ENCODE peak calls at places on chromosome 9, in seven cellular contexts. X is tibial artery, J is mammary epithelial cell, C is endothelial cell of umbilical vein, H is fibroblast of lung, N is psoas muscle, Y is cardiac muscle cell. V is an unnamed sample.
A peak's percentile ranks its signal among the peaks of the same experiment; 100 is the strongest.

GRCh38 chr9:81661339-81661738 is 28.0 kb downstream of the TLE1 start:
- DNase-seq in X (no peak), J (no peak), C (no peak), H (no peak), N (no peak), Y (no peak), V (no peak)

GRCh38 chr9:115373000-115373709 is 255.2 kb upstream of the TNC start:
- DNase-seq in X (no peak), J (peak; percentile 97), C (no peak), H (peak; percentile 99), N (no peak), Y (peak; percentile 89), V (peak; percentile 99)

GRCh38 chr9:134474058-134474370 is 147.8 kb downstream of the RXRA start:
- DNase-seq in X (peak; percentile 85), J (no peak), C (no peak), H (peak; percentile 56), N (peak; percentile 70), Y (peak; percentile 70), V (no peak)

GRCh38 chr9:100466171-100466827 is 6.7 kb upstream of the TMEFF1 start:
- DNase-seq in X (no peak), J (no peak), C (no peak), H (no peak), N (peak; percentile 68), Y (peak; percentile 25), V (no peak)

GRCh38 chr9:129336601-129337286 is 158.7 kb upstream of the IER5L start:
- DNase-seq in X (no peak), J (peak; percentile 19), C (peak; percentile 23), H (peak; percentile 89), N (no peak), Y (peak; percentile 85), V (no peak)

GRCh38 chr9:75505654-75506053 is 384.8 kb upstream of the PCSK5 start:
- DNase-seq in X (no peak), J (no peak), C (no peak), H (no peak), N (no peak), Y (no peak), V (no peak)

GRCh38 chr9:129748249-129748648 is 4.6 kb downstream of the PTGES start:
- DNase-seq in X (no peak), J (no peak), C (no peak), H (peak; percentile 34), N (no peak), Y (no peak), V (peak; percentile 65)

GRCh38 chr9:138062196-138062595 is 184.6 kb downstream of the CACNA1B start:
- DNase-seq in X (peak; percentile 28), J (no peak), C (no peak), H (no peak), N (no peak), Y (no peak), V (no peak)

GRCh38 chr9:96109718-96110351 is 192.1 kb downstream of the HSD17B3 start:
- DNase-seq in X (no peak), J (no peak), C (peak; percentile 19), H (peak; percentile 70), N (no peak), Y (peak; percentile 62), V (no peak)

GRCh38 chr9:15104826-15105420 is 194.7 kb upstream of the FREM1 start:
- DNase-seq in X (no peak), J (peak; percentile 20), C (peak; percentile 51), H (peak; percentile 23), N (no peak), Y (peak; percentile 46), V (peak; percentile 18)

GRCh38 chr9:3873818-3874217 is 348.0 kb upstream of the RFX3 start:
- DNase-seq in X (no peak), J (no peak), C (no peak), H (peak; percentile 60), N (no peak), Y (peak; percentile 52), V (no peak)

GRCh38 chr9:129313331-129313955 is 135.4 kb upstream of the IER5L start:
- DNase-seq in X (peak; percentile 61), J (no peak), C (no peak), H (no peak), N (peak; percentile 17), Y (no peak), V (no peak)

GRCh38 chr9:76336027-76336426 is 58.2 kb downstream of the RFK start:
- DNase-seq in X (no peak), J (no peak), C (no peak), H (no peak), N (no peak), Y (no peak), V (no peak)

GRCh38 chr9:129669946-129670345 is 4.5 kb downstream of the PRRX2 start:
- DNase-seq in X (no peak), J (no peak), C (no peak), H (no peak), N (no peak), Y (no peak), V (no peak)

GRCh38 chr9:89038354-89039091 is 47.3 kb downstream of the S1PR3 start:
- DNase-seq in X (peak; percentile 66), J (peak; percentile 78), C (no peak), H (peak; percentile 98), N (no peak), Y (peak; percentile 95), V (peak; percentile 37)

GRCh38 chr9:125674981-125675973 is 31.7 kb downstream of the MAPKAP1 start:
- DNase-seq in X (no peak), J (peak; percentile 65), C (peak; percentile 89), H (peak; percentile 93), N (no peak), Y (peak; percentile 85), V (peak; percentile 92)

GRCh38 chr9:111878946-111879345 is 17.7 kb upstream of the UGCG start:
- DNase-seq in X (no peak), J (no peak), C (no peak), H (no peak), N (no peak), Y (no peak), V (no peak)

GRCh38 chr9:78985084-78985738 is 586.6 kb upstream of the TLE4 start:
- DNase-seq in X (no peak), J (peak; percentile 63), C (no peak), H (peak; percentile 66), N (no peak), Y (no peak), V (no peak)

GRCh38 chr9:92964981-92965758 is 17.8 kb downstream of the FGD3 start:
- DNase-seq in X (peak; percentile 64), J (no peak), C (no peak), H (no peak), N (no peak), Y (no peak), V (no peak)

GRCh38 chr9:10704720-10705119 is 91.9 kb upstream of the PTPRD start:
- DNase-seq in X (no peak), J (no peak), C (no peak), H (peak; percentile 53), N (no peak), Y (no peak), V (peak; percentile 20)

GRCh38 chr9:123048748-123049147 is 15.3 kb downstream of the GPR21 start:
- DNase-seq in X (no peak), J (no peak), C (peak; percentile 96), H (peak; percentile 31), N (no peak), Y (no peak), V (no peak)

GRCh38 chr9:81552571-81552970 is 136.8 kb downstream of the TLE1 start:
- DNase-seq in X (no peak), J (no peak), C (no peak), H (no peak), N (no peak), Y (no peak), V (no peak)

GRCh38 chr9:36040271-36040925 is 3.7 kb downstream of the RECK start:
- DNase-seq in X (no peak), J (peak; percentile 12), C (peak; percentile 14), H (peak; percentile 87), N (no peak), Y (peak; percentile 44), V (no peak)

GRCh38 chr9:128422783-128423150 is 2.1 kb downstream of the CERCAM start:
- DNase-seq in X (no peak), J (peak; percentile 62), C (no peak), H (no peak), N (no peak), Y (no peak), V (no peak)

GRCh38 chr9:15417626-15418025 is 5.0 kb upstream of the SNAPC3 start:
- DNase-seq in X (no peak), J (no peak), C (no peak), H (no peak), N (no peak), Y (no peak), V (no peak)

GRCh38 chr9:136980669-136981478 is 1.9 kb upstream of the LCNL1 start:
- DNase-seq in X (no peak), J (no peak), C (no peak), H (no peak), N (no peak), Y (no peak), V (no peak)

GRCh38 chr9:99057665-99058625 is 47.0 kb upstream of the TGFBR1 start:
- DNase-seq in X (no peak), J (peak; percentile 84), C (no peak), H (peak; percentile 92), N (no peak), Y (peak; percentile 86), V (no peak)
- H3K27ac ChIP-seq in X (no peak overlapping the region), J (no peak overlapping the region), C (no peak overlapping the region), H (peak overlapping the region; percentile 4), N (no peak overlapping the region), Y (no peak overlapping the region), V (no peak overlapping the region)

GRCh38 chr9:135499326-135500070 is 984 bp upstream of the MRPS2 start:
- DNase-seq in X (peak; percentile 97), J (peak; percentile 73), C (peak; percentile 88), H (peak; percentile 84), N (peak; percentile 97), Y (peak; percentile 95), V (peak; percentile 89)
- TF ChIP-seq CTCF in X (no peak), J (no peak), C (no peak), H (no peak), N (no peak), Y (no peak), V (no peak)

DNA sequence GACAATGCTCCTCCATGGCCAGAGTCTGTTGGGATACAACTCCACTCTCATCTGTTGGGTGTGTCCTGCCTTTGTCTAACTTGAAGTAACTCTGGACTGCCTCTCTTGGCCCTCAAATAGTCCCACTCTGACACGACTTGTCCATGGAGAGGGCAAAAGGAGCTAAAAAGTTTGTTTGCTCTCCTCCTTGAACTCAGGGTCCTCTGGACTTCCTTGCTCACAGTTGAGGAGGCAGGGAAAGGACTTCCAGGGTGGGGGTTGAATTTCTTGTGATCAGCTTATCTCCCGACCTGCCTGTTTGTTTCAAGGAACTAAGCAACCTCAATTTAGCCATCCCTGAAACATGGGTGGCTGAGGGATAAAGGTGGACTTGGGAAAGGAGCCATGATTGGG is 11.7 kb downstream of the DNAJB5 start:
- DNase-seq in X (no peak), J (no peak), C (no peak), H (no peak), N (no peak), Y (no peak), V (no peak)
- H3K27ac ChIP-seq in X (no peak overlapping the region), J (peak overlapping the region; percentile 61), C (no peak overlapping the region), H (no peak overlapping the region), N (no peak overlapping the region), Y (no peak overlapping the region), V (no peak overlapping the region)

GRCh38 chr9:85505612-85506011 is 236.1 kb downstream of the AGTPBP1 start:
- DNase-seq in X (no peak), J (no peak), C (no peak), H (no peak), N (no peak), Y (no peak), V (no peak)

GRCh38 chr9:85508616-85509015 is 233.1 kb downstream of the AGTPBP1 start:
- DNase-seq in X (no peak), J (no peak), C (no peak), H (no peak), N (no peak), Y (no peak), V (peak; percentile 39)

GRCh38 chr9:85501474-85501873 is 240.3 kb downstream of the AGTPBP1 start:
- DNase-seq in X (no peak), J (no peak), C (no peak), H (no peak), N (no peak), Y (no peak), V (no peak)

GRCh38 chr9:85502815-85503643 is 238.7 kb downstream of the AGTPBP1 start:
- DNase-seq in X (no peak), J (no peak), C (no peak), H (peak; percentile 8), N (no peak), Y (no peak), V (no peak)
- TF ChIP-seq CTCF in X (no peak), J (no peak), C (no peak), H (no peak), N (no peak), Y (no peak), V (no peak)

V was measured in RWPE1.